ENCODE peak calls at places on chromosomes 3 and 15, in seven cellular contexts. S is kidney tubule cell, A is progenitor cell of endocrine pancreas, N is AG04450, Z is EH, Q is heart right ventricle, J is IMR-90. X is an unnamed sample.

GRCh38 chr15:44394062-44394461 is 33.4 kb upstream of the CTDSPL2 start:
- DNase-seq in S (no peak), A (no peak), N (no peak), Z (peak; percentile 6), Q (no peak), J (peak; percentile 42), X (no peak)

GRCh38 chr3:50254577-50255250 is 14.2 kb upstream of the SEMA3B start:
- DNase-seq in S (no peak), A (no peak), N (no peak), Z (peak; percentile 51), Q (peak; percentile 69), J (no peak), X (no peak)

GRCh38 chr3:53702776-53703175 is 143.4 kb downstream of the CHDH start:
- DNase-seq in S (no peak), A (no peak), N (no peak), Z (no peak), Q (no peak), J (no peak), X (no peak)

GRCh38 chr3:12180218-12180617 is 21.5 kb upstream of the TIMP4 start:
- DNase-seq in S (peak; percentile 97), A (no peak), N (no peak), Z (peak; percentile 77), Q (peak; percentile 62), J (peak; percentile 67), X (peak; percentile 48)

GRCh38 chr3:57434041-57434440 is 110.1 kb downstream of the DNAH12 start:
- DNase-seq in S (peak; percentile 50), A (no peak), N (no peak), Z (peak; percentile 23), Q (no peak), J (peak; percentile 28), X (no peak)

GRCh38 chr15:90873998-90874605 is 5.7 kb downstream of the FURIN start:
- DNase-seq in S (peak; percentile 44), A (peak; percentile 77), N (no peak), Z (peak; percentile 14), Q (no peak), J (no peak), X (no peak)

GRCh38 chr3:125386811-125387210 is 11.7 kb upstream of the ZNF148 start:
- DNase-seq in S (no peak), A (no peak), N (no peak), Z (peak; percentile 83), Q (no peak), J (peak; percentile 84), X (peak; percentile 78)

GRCh38 chr15:74203914-74204431 is 1.4 kb upstream of the STRA6 start:
- DNase-seq in S (no peak), A (no peak), N (no peak), Z (peak; percentile 81), Q (peak; percentile 40), J (peak; percentile 80), X (peak; percentile 63)

GRCh38 chr15:40763801-40764765 is at the start of gene GCHFR:
- DNase-seq in S (peak; percentile 74), A (peak; percentile 77), N (no peak), Z (peak; percentile 70), Q (peak; percentile 81), J (peak; percentile 47), X (no peak)

GRCh38 chr15:31472636-31473383 is 146.2 kb downstream of the KLF13 start:
- DNase-seq in S (peak; percentile 37), A (no peak), N (no peak), Z (peak; percentile 55), Q (no peak), J (peak; percentile 64), X (no peak)